ENCODE peak calls at places on chromosomes 12 and 14, in six cellular contexts. S is SW480, V is RWPE1, F is GM03348, P is psoas muscle, O is NCI-H748 treated with DMSO at 0.1 percent for 48 hours. Z is an unnamed sample.

GRCh38 chr12:85367886-85368385 is 87.9 kb downstream of the ALX1 start:
- DNase-seq in P (no peak), S (no peak), O (no peak), F (no peak), V (no peak), Z (no peak)

GRCh38 chr12:13005649-13006048 is 5.6 kb upstream of the HEBP1 start:
- DNase-seq in S (no peak), O (no peak), P (no peak), F (no peak), V (no peak), Z (peak)

GRCh38 chr12:117309276-117309885 is 52.0 kb downstream of the NOS1 start:
- DNase-seq in F (no peak), O (no peak), S (no peak), P (no peak), V (no peak), Z (no peak)

GRCh38 chr12:122356192-122356635 is 66.3 kb downstream of the CLIP1 start:
- DNase-seq in P (no peak), O (peak), F (peak), S (peak), V (peak), Z (peak)

GRCh38 chr14:21940887-21941855 is 267.6 kb upstream of the OR4E1 start:
- DNase-seq in O (no peak), S (peak), F (peak), P (no peak), V (peak), Z (peak)

GRCh38 chr12:118536306-118536900 is 160.0 kb downstream of the SUDS3 start:
- DNase-seq in F (no peak), V (no peak), S (no peak), O (no peak), P (no peak), Z (peak)

GRCh38 chr14:101876539-101876938 is 87.8 kb upstream of the DYNC1H1 start:
- DNase-seq in F (peak), V (no peak), P (peak), O (no peak), S (no peak), Z (no peak)

GRCh38 chr12:50325890-50326391 is 42.6 kb upstream of the LIMA1 start:
- DNase-seq in V (no peak), O (no peak), S (no peak), F (no peak), P (no peak), Z (no peak)

GRCh38 chr14:99252940-99253868 is 18.8 kb downstream of the BCL11B start:
- DNase-seq in S (no peak), O (no peak), F (no peak), V (no peak), P (no peak), Z (no peak)

GRCh38 chr12:45969084-45969483 is 21.3 kb downstream of the SCAF11 start:
- DNase-seq in P (no peak), F (peak), O (no peak), S (no peak), V (no peak), Z (no peak)

GRCh38 chr12:101536069-101536674 is 58.6 kb upstream of the MYBPC1 start:
- DNase-seq in S (no peak), F (no peak), P (no peak), O (no peak), V (no peak), Z (no peak)

GRCh38 chr14:71190691-71191090 is 283.4 kb downstream of the PCNX1 start:
- DNase-seq in P (no peak), F (no peak), S (no peak), V (no peak), O (no peak), Z (no peak)

GRCh38 chr12:120194534-120195395 is at the start of gene GCN1:
- DNase-seq in S (peak), P (peak), V (peak), F (peak), O (peak), Z (peak)

GRCh38 chr12:3313066-3313465 is 177.9 kb upstream of the PRMT8 start:
- DNase-seq in S (no peak), P (peak), V (peak), O (no peak), F (peak), Z (no peak)

GRCh38 chr12:128970941-128971340 is 117.7 kb downstream of the GLT1D1 start:
- DNase-seq in V (no peak), P (no peak), O (no peak), S (no peak), F (no peak), Z (no peak)

GRCh38 chr14:69291891-69292586 is 32.1 kb downstream of the GALNT16 start:
- DNase-seq in S (no peak), V (no peak), O (no peak), F (no peak), P (no peak), Z (no peak)

GRCh38 chr12:120064054-120064940 is 52.3 kb downstream of the RAB35 start:
- DNase-seq in S (no peak), F (no peak), V (no peak), P (no peak), O (no peak), Z (no peak)

GRCh38 chr12:45200497-45201043 is 15.3 kb upstream of the ANO6 start:
- DNase-seq in V (no peak), O (no peak), P (no peak), F (no peak), S (no peak), Z (no peak)

GRCh38 chr12:4628406-4628805 is 20.4 kb downstream of the AKAP3 start:
- DNase-seq in P (no peak), S (no peak), F (no peak), O (no peak), V (no peak), Z (no peak)

GRCh38 chr12:112891093-112892024 is 15.4 kb upstream of the OAS1 start:
- DNase-seq in V (no peak), O (no peak), S (no peak), P (peak), F (no peak), Z (peak)

GRCh38 chr14:102182901-102183619 is 43.4 kb downstream of the WDR20 start:
- DNase-seq in P (no peak), F (no peak), S (no peak), O (no peak), V (no peak), Z (no peak)

GRCh38 chr14:33810308-33810707 is 140.6 kb downstream of the EGLN3 start:
- DNase-seq in V (no peak), S (no peak), P (no peak), O (no peak), F (no peak), Z (no peak)

GRCh38 chr14:70909788-70910614 is 2.7 kb downstream of the PCNX1 start:
- DNase-seq in V (no peak), P (no peak), F (no peak), S (no peak), O (no peak), Z (no peak)

GRCh38 chr14:54652188-54652889 is 85.4 kb downstream of the SAMD4A start:
- DNase-seq in F (peak), O (no peak), S (peak), P (peak), V (peak), Z (no peak)

GRCh38 chr12:30979371-30980259 is 53.1 kb downstream of the TSPAN11 start:
- DNase-seq in F (peak), V (no peak), P (no peak), O (no peak), S (no peak), Z (no peak)

GRCh38 chr14:32693114-32693513 is 245.6 kb upstream of the NPAS3 start:
- DNase-seq in F (no peak), O (no peak), V (no peak), P (no peak), S (no peak), Z (peak)

GRCh38 chr12:120252071-120252906 is 13.2 kb downstream of the PXN start:
- DNase-seq in S (no peak), O (no peak), V (no peak), F (no peak), P (no peak), Z (no peak)

GRCh38 chr14:64005822-64006221 is 153.0 kb downstream of the SYNE2 start:
- DNase-seq in P (no peak), V (no peak), O (no peak), F (no peak), S (no peak), Z (no peak)

GRCh38 chr12:24360461-24360860 is 411.0 kb upstream of the SOX5 start:
- DNase-seq in F (no peak), S (no peak), P (no peak), O (no peak), V (no peak), Z (no peak)

GRCh38 chr12:117030187-117030896 is 68.9 kb downstream of the TESC start:
- DNase-seq in P (no peak), O (no peak), F (no peak), V (no peak), S (no peak), Z (no peak)

GRCh38 chr12:115572440-115572839 is 705.1 kb downstream of the MED13L start:
- DNase-seq in F (no peak), P (no peak), V (no peak), O (no peak), S (no peak), Z (no peak)

GRCh38 chr12:110743571-110744093 is 941 bp upstream of the PPP1CC start:
- DNase-seq in O (no peak), S (peak), V (no peak), P (peak), F (peak), Z (peak)

GRCh38 chr14:97854918-97855317 is 1057.7 kb downstream of the VRK1 start:
- DNase-seq in V (no peak), O (no peak), P (no peak), S (no peak), F (no peak), Z (no peak)

GRCh38 chr12:12890492-12890814 is 909 bp upstream of the GPRC5A start:
- DNase-seq in V (no peak), P (no peak), O (no peak), S (no peak), F (no peak), Z (no peak)